ENCODE peak calls at places on chromosomes 13 and 19, in ten cellular contexts. Z is SW 1271, H is GF-D8, O is choroid plexus epithelial cell, I is adipocyte, R is Calu3, Q is Caki2, D is T follicular helper cell, B is A172, W is mucosa of descending colon. L is an unnamed sample.

GRCh38 chr19:6739390-6739883 is at the start of gene TRIP10:
- DNase-seq in Z (no peak), H (no peak), O (peak), I (peak), R (peak), Q (no peak), D (peak), B (peak), W (peak), L (peak)

GRCh38 chr19:45782820-45783785 is 813 bp upstream of the DMPK start:
- DNase-seq in Z (no peak), H (no peak), O (peak), I (peak), R (no peak), Q (no peak), D (no peak), B (peak), W (no peak), L (peak)

GRCh38 chr19:685457-685931 is 9.3 kb downstream of the FSTL3 start:
- DNase-seq in Z (no peak), H (no peak), O (no peak), I (no peak), R (no peak), Q (no peak), D (no peak), B (no peak), W (no peak), L (no peak)

GRCh38 chr19:14166448-14166847 is 30.1 kb upstream of the ASF1B start:
- DNase-seq in Z (no peak), H (no peak), O (no peak), I (no peak), R (no peak), Q (no peak), D (no peak), B (no peak), W (no peak), L (no peak)

GRCh38 chr13:33340631-33341030 is 55.1 kb upstream of the STARD13 start:
- DNase-seq in Z (no peak), H (peak), O (peak), I (peak), R (no peak), Q (no peak), D (no peak), B (no peak), W (no peak), L (no peak)

GRCh38 chr13:111661052-111661451 is 340.6 kb downstream of the TEX29 start:
- DNase-seq in Z (no peak), H (no peak), O (no peak), I (no peak), R (no peak), Q (no peak), D (no peak), B (no peak), W (no peak), L (no peak)

GRCh38 chr19:2543463-2544442 is 67.8 kb downstream of the GADD45B start:
- DNase-seq in Z (peak), H (peak), O (peak), I (peak), R (peak), Q (peak), D (peak), B (peak), W (peak), L (peak)

GRCh38 chr13:24671367-24672117 is 8.7 kb upstream of the ATP12A start:
- DNase-seq in Z (peak), H (no peak), O (peak), I (peak), R (peak), Q (peak), D (no peak), B (peak), W (no peak), L (peak)

GRCh38 chr13:92355213-92355612 is 871.4 kb upstream of the GPC6 start:
- DNase-seq in Z (no peak), H (peak), O (peak), I (no peak), R (no peak), Q (no peak), D (no peak), B (peak), W (no peak), L (no peak)

GRCh38 chr13:97567510-97568243 is 133.7 kb downstream of the RAP2A start:
- DNase-seq in Z (no peak), H (no peak), O (peak), I (no peak), R (peak), Q (peak), D (no peak), B (peak), W (peak), L (peak)

GRCh38 chr13:99489028-99489427 is 12.2 kb upstream of the TM9SF2 start:
- DNase-seq in Z (no peak), H (no peak), O (no peak), I (no peak), R (no peak), Q (no peak), D (no peak), B (no peak), W (no peak), L (no peak)

GRCh38 chr13:40148103-40148502 is 492.6 kb downstream of the COG6 start:
- DNase-seq in Z (no peak), H (no peak), O (peak), I (no peak), R (no peak), Q (no peak), D (no peak), B (no peak), W (no peak), L (no peak)

GRCh38 chr19:38015216-38015615 is 108.2 kb downstream of the SIPA1L3 start:
- DNase-seq in Z (no peak), H (no peak), O (no peak), I (no peak), R (peak), Q (no peak), D (no peak), B (no peak), W (no peak), L (peak)

GRCh38 chr19:18460313-18460712 is 22.4 kb upstream of the ISYNA1 start:
- DNase-seq in Z (no peak), H (no peak), O (peak), I (peak), R (no peak), Q (no peak), D (no peak), B (peak), W (peak), L (peak)

GRCh38 chr19:9075064-9075964 is 11.5 kb upstream of the OR1M1 start:
- DNase-seq in Z (peak), H (no peak), O (peak), I (peak), R (peak), Q (peak), D (no peak), B (peak), W (peak), L (peak)

GRCh38 chr13:20566424-20566916 is 487 bp upstream of the IFT88 start:
- DNase-seq in Z (peak), H (no peak), O (no peak), I (no peak), R (peak), Q (peak), D (no peak), B (peak), W (no peak), L (peak)

GRCh38 chr19:51016798-51017683 is 2.5 kb downstream of the KLK10 start:
- DNase-seq in Z (peak), H (no peak), O (peak), I (peak), R (peak), Q (peak), D (no peak), B (no peak), W (peak), L (peak)

GRCh38 chr13:91133941-91134772 is 213.3 kb upstream of the MIR17HG start:
- DNase-seq in Z (peak), H (no peak), O (peak), I (peak), R (peak), Q (peak), D (no peak), B (peak), W (no peak), L (peak)

GRCh38 chr13:76953921-76954320 is 5.6 kb downstream of the ACOD1 start:
- DNase-seq in Z (no peak), H (no peak), O (no peak), I (no peak), R (no peak), Q (no peak), D (no peak), B (no peak), W (no peak), L (no peak)

GRCh38 chr19:17948967-17949930 is 16.4 kb downstream of the CCDC124 start:
- DNase-seq in Z (no peak), H (no peak), O (no peak), I (no peak), R (no peak), Q (no peak), D (no peak), B (no peak), W (no peak), L (no peak)

GRCh38 chr13:33953781-33954180 is 135.8 kb downstream of the RFC3 start:
- DNase-seq in Z (no peak), H (no peak), O (peak), I (peak), R (no peak), Q (no peak), D (no peak), B (no peak), W (no peak), L (no peak)

GRCh38 chr19:3208317-3209207 is 15.9 kb upstream of the CELF5 start:
- DNase-seq in Z (no peak), H (no peak), O (no peak), I (no peak), R (no peak), Q (no peak), D (no peak), B (no peak), W (no peak), L (no peak)

GRCh38 chr13:73385848-73386247 is 327.0 kb downstream of the KLF5 start:
- DNase-seq in Z (no peak), H (no peak), O (no peak), I (no peak), R (no peak), Q (no peak), D (no peak), B (no peak), W (no peak), L (no peak)

GRCh38 chr19:34217952-34218817 is 36.2 kb upstream of the GARRE1 start:
- DNase-seq in Z (no peak), H (peak), O (peak), I (peak), R (peak), Q (peak), D (peak), B (peak), W (no peak), L (peak)

GRCh38 chr13:85798999-85799646 is at the start of gene SLITRK6:
- DNase-seq in Z (no peak), H (no peak), O (peak), I (peak), R (peak), Q (peak), D (no peak), B (peak), W (no peak), L (peak)